ENCODE peak calls at places on chromosomes 4 and X, in ten cellular contexts. T, N, Y, G, J, Z, C, E, I and W are unnamed samples.

GRCh38 chr4:24598025-24598424 is 13.7 kb upstream of the DHX15 start:
- DNase-seq in C (peak), T (no peak), J (no peak), N (no peak), E (no peak), I (no peak), Z (peak), Y (no peak), G (no peak), W (no peak)

GRCh38 chr4:126604273-126604867 is 1028.4 kb upstream of the INTU start:
- DNase-seq in J (no peak), N (peak), Z (peak), C (no peak), I (peak), G (no peak), Y (peak), E (no peak), T (no peak), W (peak)

GRCh38 chr4:177235026-177235425 is 74.6 kb upstream of the NEIL3 start:
- DNase-seq in C (no peak), G (no peak), I (no peak), Y (no peak), T (no peak), J (no peak), N (no peak), E (no peak), Z (no peak), W (no peak)

GRCh38 chrX:40154853-40155616 is 57.3 kb upstream of the BCOR start:
- DNase-seq in I (peak), Z (no peak), Y (peak), J (no peak), T (no peak), E (no peak), C (peak), G (no peak), N (peak), W (peak)

GRCh38 chr4:2248821-2249261 is 6.9 kb upstream of the HAUS3 start:
- DNase-seq in G (no peak), Z (no peak), C (no peak), I (no peak), E (no peak), Y (peak), J (no peak), N (no peak), T (no peak), W (no peak)

GRCh38 chr4:150224896-150225591 is 146.8 kb downstream of the DCLK2 start:
- DNase-seq in J (no peak), Y (no peak), E (no peak), I (no peak), N (peak), G (no peak), C (no peak), T (no peak), Z (no peak), W (no peak)

GRCh38 chr4:30264465-30264864 is 455.7 kb upstream of the PCDH7 start:
- DNase-seq in G (no peak), E (no peak), Y (no peak), Z (no peak), C (peak), I (no peak), T (no peak), J (no peak), N (no peak), W (no peak)

GRCh38 chr4:170581322-170581721 is 491.6 kb upstream of the AADAT start:
- DNase-seq in Y (no peak), E (no peak), J (no peak), I (no peak), C (no peak), G (no peak), Z (no peak), T (no peak), N (no peak), W (peak)

GRCh38 chr4:155392486-155393184 is 15.9 kb upstream of the MAP9 start:
- DNase-seq in Y (no peak), J (no peak), C (no peak), T (no peak), N (no peak), I (no peak), G (no peak), E (no peak), Z (peak), W (no peak)

GRCh38 chr4:6576512-6576911 is 1.5 kb downstream of the MAN2B2 start:
- DNase-seq in T (no peak), C (no peak), N (no peak), Y (no peak), J (peak), Z (no peak), G (no peak), I (no peak), E (no peak), W (no peak)

GRCh38 chr4:126701756-126702155 is 931.0 kb upstream of the INTU start:
- DNase-seq in G (no peak), C (no peak), E (no peak), T (no peak), N (no peak), Z (no peak), J (no peak), Y (peak), I (no peak), W (no peak)

GRCh38 chrX:48901069-48901468 is 3.3 kb downstream of the PQBP1 start:
- DNase-seq in Z (no peak), G (no peak), N (no peak), J (no peak), I (no peak), T (no peak), C (no peak), Y (no peak), E (no peak), W (no peak)

GRCh38 chr4:128639586-128640270 is 169.8 kb upstream of the JADE1 start:
- DNase-seq in J (no peak), T (no peak), Z (no peak), I (no peak), G (no peak), Y (peak), C (no peak), N (no peak), E (no peak), W (no peak)

GRCh38 chrX:16082470-16083085 is 40.8 kb upstream of the GRPR start:
- DNase-seq in Z (no peak), T (no peak), E (no peak), Y (no peak), N (no peak), G (no peak), I (no peak), J (no peak), C (no peak), W (no peak)

GRCh38 chr4:128393111-128393704 is 105.6 kb upstream of the PGRMC2 start:
- DNase-seq in Z (no peak), T (no peak), Y (no peak), G (no peak), J (peak), N (no peak), I (no peak), E (no peak), C (no peak), W (no peak)

GRCh38 chrX:66163849-66164401 is at the start of gene HEPH:
- DNase-seq in J (no peak), Z (no peak), E (no peak), N (no peak), G (no peak), Y (peak), T (no peak), C (no peak), I (no peak), W (peak)

GRCh38 chr4:1200425-1201035 is 28.1 kb upstream of the SPON2 start:
- DNase-seq in Y (peak), Z (no peak), E (no peak), T (no peak), N (peak), J (no peak), G (peak), I (no peak), C (peak), W (peak)

GRCh38 chr4:158599150-158599549 is 72.5 kb downstream of the C4orf46 start:
- DNase-seq in C (no peak), Z (no peak), I (no peak), J (no peak), N (no peak), T (no peak), Y (no peak), G (no peak), E (no peak), W (no peak)

GRCh38 chr4:103754844-103755243 is 35.1 kb upstream of the TACR3 start:
- DNase-seq in G (no peak), E (no peak), I (no peak), C (no peak), T (no peak), N (peak), Z (peak), J (peak), Y (no peak), W (no peak)

GRCh38 chrX:13545731-13546130 is 23.7 kb upstream of the EGFL6 start:
- DNase-seq in C (no peak), G (no peak), T (no peak), Z (no peak), Y (no peak), J (peak), E (no peak), N (no peak), I (no peak), W (no peak)

GRCh38 chr4:80306255-80306654 is 29.3 kb upstream of the CFAP299 start:
- DNase-seq in E (no peak), I (no peak), G (no peak), N (peak), Z (peak), J (no peak), Y (no peak), C (no peak), T (no peak), W (no peak)

GRCh38 chrX:12330841-12331240 is 192.6 kb downstream of the FRMPD4 start:
- DNase-seq in Y (no peak), I (no peak), Z (no peak), G (no peak), J (no peak), N (no peak), E (no peak), C (no peak), T (no peak), W (no peak)

GRCh38 chr4:79599691-79600090 is 191.7 kb upstream of the GK2 start:
- DNase-seq in T (no peak), Z (no peak), J (no peak), E (no peak), C (no peak), G (no peak), I (no peak), N (no peak), Y (no peak), W (no peak)

GRCh38 chr4:87961993-87962791 is 13.3 kb upstream of the SPP1 start:
- DNase-seq in G (no peak), C (no peak), Z (no peak), Y (no peak), N (peak), T (no peak), I (no peak), E (no peak), J (no peak), W (no peak)

GRCh38 chr4:135485371-135485770 is 1283.8 kb upstream of the PABPC4L start:
- DNase-seq in G (no peak), E (no peak), Z (no peak), T (no peak), N (no peak), I (no peak), J (no peak), C (no peak), Y (no peak), W (no peak)

GRCh38 chr4:151921811-151922210 is 161.0 kb upstream of the GATB start:
- DNase-seq in C (no peak), T (no peak), E (no peak), J (no peak), N (no peak), G (no peak), Z (peak), Y (no peak), I (no peak), W (no peak)

GRCh38 chrX:130902446-130902782 is 595 bp downstream of the ENOX2 start:
- DNase-seq in T (no peak), E (no peak), N (no peak), G (no peak), I (no peak), J (no peak), Y (no peak), Z (no peak), C (no peak), W (no peak)